ENCODE peak calls at places on chromosomes 5 and 9, in six cellular contexts. One of them, this sample, is unnamed.

GRCh38 chr5:109191153-109191558 is 218.6 kb downstream of the PJA2 start:
- DNase-seq in HFF-Myc: peak
- DNase-seq in mucosa of gallbladder: no peak
- DNase-seq in HTR-8/SVneo: no peak
- DNase-seq in NCI-H446 treated with DMSO at 0.1 percent for 48 hours: no peak
- DNase-seq in HT1080: peak
- DNase-seq in this sample: no peak

GRCh38 chr5:123517479-123517878 is 5.5 kb downstream of the CSNK1G3 start:
- DNase-seq in mucosa of gallbladder: no peak
- DNase-seq in HTR-8/SVneo: no peak
- DNase-seq in NCI-H446 treated with DMSO at 0.1 percent for 48 hours: no peak
- DNase-seq in HT1080: no peak
- DNase-seq in HFF-Myc: no peak
- DNase-seq in this sample: no peak

GRCh38 chr5:14054965-14055963 is 87.9 kb upstream of the TRIO start:
- DNase-seq in NCI-H446 treated with DMSO at 0.1 percent for 48 hours: no peak
- DNase-seq in mucosa of gallbladder: no peak
- DNase-seq in HTR-8/SVneo: no peak
- DNase-seq in HFF-Myc: no peak
- DNase-seq in HT1080: no peak
- DNase-seq in this sample: no peak

GRCh38 chr5:83562817-83563557 is 91.4 kb downstream of the VCAN start:
- DNase-seq in HFF-Myc: no peak
- DNase-seq in HTR-8/SVneo: no peak
- DNase-seq in HT1080: no peak
- DNase-seq in NCI-H446 treated with DMSO at 0.1 percent for 48 hours: peak
- DNase-seq in mucosa of gallbladder: no peak
- DNase-seq in this sample: no peak

GRCh38 chr5:181246276-181247050 is 2.8 kb upstream of the RACK1 start:
- DNase-seq in HTR-8/SVneo: peak
- DNase-seq in NCI-H446 treated with DMSO at 0.1 percent for 48 hours: no peak
- DNase-seq in HT1080: peak
- DNase-seq in HFF-Myc: no peak
- DNase-seq in mucosa of gallbladder: peak
- DNase-seq in this sample: peak

GRCh38 chr9:38334234-38334633 is 58.3 kb upstream of the ALDH1B1 start:
- DNase-seq in HFF-Myc: no peak
- DNase-seq in HTR-8/SVneo: no peak
- DNase-seq in NCI-H446 treated with DMSO at 0.1 percent for 48 hours: no peak
- DNase-seq in mucosa of gallbladder: no peak
- DNase-seq in HT1080: no peak
- DNase-seq in this sample: no peak

GRCh38 chr5:41270423-41271251 is 57.3 kb upstream of the C6 start:
- DNase-seq in NCI-H446 treated with DMSO at 0.1 percent for 48 hours: peak
- DNase-seq in HFF-Myc: peak
- DNase-seq in HT1080: peak
- DNase-seq in HTR-8/SVneo: peak
- DNase-seq in mucosa of gallbladder: peak
- DNase-seq in this sample: no peak

GRCh38 chr9:133981958-133982681 is 10.0 kb downstream of the VAV2 start:
- DNase-seq in NCI-H446 treated with DMSO at 0.1 percent for 48 hours: no peak
- DNase-seq in HFF-Myc: no peak
- DNase-seq in mucosa of gallbladder: no peak
- DNase-seq in HT1080: no peak
- DNase-seq in HTR-8/SVneo: no peak
- DNase-seq in this sample: no peak

GRCh38 chr5:97163360-97163764 is 19.7 kb downstream of the RIOK2 start:
- DNase-seq in HT1080: no peak
- DNase-seq in HFF-Myc: no peak
- DNase-seq in NCI-H446 treated with DMSO at 0.1 percent for 48 hours: peak
- DNase-seq in HTR-8/SVneo: no peak
- DNase-seq in mucosa of gallbladder: no peak
- DNase-seq in this sample: no peak

GRCh38 chr5:20832204-20833080 is 844.4 kb upstream of the CDH18 start:
- DNase-seq in HT1080: no peak
- DNase-seq in HFF-Myc: no peak
- DNase-seq in HTR-8/SVneo: no peak
- DNase-seq in mucosa of gallbladder: no peak
- DNase-seq in NCI-H446 treated with DMSO at 0.1 percent for 48 hours: no peak
- DNase-seq in this sample: no peak

GRCh38 chr9:72352911-72353388 is 12.1 kb downstream of the ZFAND5 start:
- DNase-seq in HTR-8/SVneo: no peak
- DNase-seq in NCI-H446 treated with DMSO at 0.1 percent for 48 hours: no peak
- DNase-seq in HT1080: no peak
- DNase-seq in HFF-Myc: no peak
- DNase-seq in mucosa of gallbladder: no peak
- DNase-seq in this sample: no peak

GRCh38 chr5:164728733-164729132 is 1223.3 kb downstream of the MAT2B start:
- DNase-seq in HTR-8/SVneo: no peak
- DNase-seq in NCI-H446 treated with DMSO at 0.1 percent for 48 hours: no peak
- DNase-seq in mucosa of gallbladder: no peak
- DNase-seq in HFF-Myc: no peak
- DNase-seq in HT1080: no peak
- DNase-seq in this sample: no peak

GRCh38 chr5:33049845-33050244 is 338.7 kb downstream of the NPR3 start:
- DNase-seq in HTR-8/SVneo: peak
- DNase-seq in HT1080: peak
- DNase-seq in NCI-H446 treated with DMSO at 0.1 percent for 48 hours: no peak
- DNase-seq in HFF-Myc: peak
- DNase-seq in mucosa of gallbladder: no peak
- DNase-seq in this sample: no peak

GRCh38 chr9:5671711-5672353 is 42.9 kb downstream of the RIC1 start:
- DNase-seq in HTR-8/SVneo: no peak
- DNase-seq in HT1080: no peak
- DNase-seq in mucosa of gallbladder: no peak
- DNase-seq in HFF-Myc: no peak
- DNase-seq in NCI-H446 treated with DMSO at 0.1 percent for 48 hours: no peak
- DNase-seq in this sample: no peak

GRCh38 chr5:151451626-151452520 is 4.5 kb downstream of the SLC36A1 start:
- DNase-seq in HTR-8/SVneo: peak
- DNase-seq in HFF-Myc: no peak
- DNase-seq in NCI-H446 treated with DMSO at 0.1 percent for 48 hours: no peak
- DNase-seq in mucosa of gallbladder: no peak
- DNase-seq in HT1080: peak
- DNase-seq in this sample: no peak

GRCh38 chr9:70830618-70831017 is 290.8 kb downstream of the TRPM3 start:
- DNase-seq in mucosa of gallbladder: no peak
- DNase-seq in HTR-8/SVneo: no peak
- DNase-seq in NCI-H446 treated with DMSO at 0.1 percent for 48 hours: no peak
- DNase-seq in HT1080: no peak
- DNase-seq in HFF-Myc: no peak
- DNase-seq in this sample: no peak

GRCh38 chr5:105836906-105837305 is 1833.8 kb downstream of the EFNA5 start:
- DNase-seq in HTR-8/SVneo: no peak
- DNase-seq in NCI-H446 treated with DMSO at 0.1 percent for 48 hours: no peak
- DNase-seq in HT1080: no peak
- DNase-seq in mucosa of gallbladder: no peak
- DNase-seq in HFF-Myc: no peak
- DNase-seq in this sample: no peak

GRCh38 chr9:136732446-136733178 is 10.1 kb downstream of the LCN10 start:
- DNase-seq in HT1080: no peak
- DNase-seq in HFF-Myc: no peak
- DNase-seq in mucosa of gallbladder: no peak
- DNase-seq in NCI-H446 treated with DMSO at 0.1 percent for 48 hours: no peak
- DNase-seq in HTR-8/SVneo: no peak
- DNase-seq in this sample: no peak

GRCh38 chr9:88106492-88106891 is 31.8 kb downstream of the SPATA31C2 start:
- DNase-seq in HFF-Myc: no peak
- DNase-seq in HTR-8/SVneo: peak
- DNase-seq in NCI-H446 treated with DMSO at 0.1 percent for 48 hours: no peak
- DNase-seq in HT1080: no peak
- DNase-seq in mucosa of gallbladder: peak
- DNase-seq in this sample: no peak

GRCh38 chr5:94505327-94506080 is 112.9 kb downstream of the KIAA0825 start:
- DNase-seq in HT1080: no peak
- DNase-seq in HFF-Myc: no peak
- DNase-seq in HTR-8/SVneo: no peak
- DNase-seq in NCI-H446 treated with DMSO at 0.1 percent for 48 hours: no peak
- DNase-seq in mucosa of gallbladder: no peak
- DNase-seq in this sample: no peak

GRCh38 chr9:129936222-129936621 is 101.0 kb downstream of the USP20 start:
- DNase-seq in NCI-H446 treated with DMSO at 0.1 percent for 48 hours: no peak
- DNase-seq in mucosa of gallbladder: no peak
- DNase-seq in HFF-Myc: no peak
- DNase-seq in HT1080: no peak
- DNase-seq in HTR-8/SVneo: no peak
- DNase-seq in this sample: no peak

GRCh38 chr9:131641618-131642495 is 96.5 kb downstream of the PRRT1B start:
- DNase-seq in NCI-H446 treated with DMSO at 0.1 percent for 48 hours: no peak
- DNase-seq in HT1080: no peak
- DNase-seq in HTR-8/SVneo: no peak
- DNase-seq in mucosa of gallbladder: peak
- DNase-seq in HFF-Myc: no peak
- DNase-seq in this sample: no peak

GRCh38 chr9:125591888-125592287 is 115.1 kb downstream of the MAPKAP1 start:
- DNase-seq in HT1080: no peak
- DNase-seq in HTR-8/SVneo: no peak
- DNase-seq in mucosa of gallbladder: no peak
- DNase-seq in NCI-H446 treated with DMSO at 0.1 percent for 48 hours: no peak
- DNase-seq in HFF-Myc: no peak
- DNase-seq in this sample: no peak

GRCh38 chr5:170302729-170303501 is 5.3 kb upstream of the LCP2 start:
- DNase-seq in HT1080: no peak
- DNase-seq in HFF-Myc: no peak
- DNase-seq in NCI-H446 treated with DMSO at 0.1 percent for 48 hours: no peak
- DNase-seq in HTR-8/SVneo: no peak
- DNase-seq in mucosa of gallbladder: no peak
- DNase-seq in this sample: peak

GRCh38 chr9:106799146-106799545 is 63.8 kb upstream of the ZNF462 start:
- DNase-seq in HT1080: peak
- DNase-seq in mucosa of gallbladder: no peak
- DNase-seq in HTR-8/SVneo: peak
- DNase-seq in NCI-H446 treated with DMSO at 0.1 percent for 48 hours: no peak
- DNase-seq in HFF-Myc: peak
- DNase-seq in this sample: no peak

GRCh38 chr5:109411627-109412026 is 1.9 kb upstream of the PJA2 start:
- DNase-seq in HT1080: peak
- DNase-seq in mucosa of gallbladder: no peak
- DNase-seq in NCI-H446 treated with DMSO at 0.1 percent for 48 hours: peak
- DNase-seq in HTR-8/SVneo: peak
- DNase-seq in HFF-Myc: peak
- DNase-seq in this sample: no peak

This sample was measured in activated T-cell treated with anti-CD3 and anti-CD28 coated beads, Interleukin-2, amount 50 U/mL, for 48 hours.